ENCODE peak calls at places on chromosomes 3 and 15, in five cellular contexts. One of them, this sample, is unnamed.

GRCh38 chr3:160478338-160478737 is 28.8 kb upstream of the TRIM59 start:
- DNase-seq in left colon: no peak
- DNase-seq in GM12864: no peak
- DNase-seq in HFF-Myc: no peak
- DNase-seq in CD4-positive, CD25-positive, alpha-beta regulatory T cell: no peak
- DNase-seq in this sample: no peak

GRCh38 chr3:30625541-30626438 is 19.4 kb downstream of the TGFBR2 start:
- DNase-seq in left colon: no peak
- DNase-seq in GM12864: no peak
- DNase-seq in HFF-Myc: no peak
- DNase-seq in CD4-positive, CD25-positive, alpha-beta regulatory T cell: no peak
- DNase-seq in this sample: peak

GRCh38 chr15:48641416-48641815 is 4.1 kb downstream of the FBN1 start:
- DNase-seq in left colon: no peak
- DNase-seq in GM12864: no peak
- DNase-seq in HFF-Myc: no peak
- DNase-seq in CD4-positive, CD25-positive, alpha-beta regulatory T cell: no peak
- DNase-seq in this sample: no peak

GRCh38 chr15:88656760-88657221 is 18.0 kb downstream of the ISG20 start:
- DNase-seq in left colon: peak
- DNase-seq in GM12864: peak
- DNase-seq in HFF-Myc: no peak
- DNase-seq in CD4-positive, CD25-positive, alpha-beta regulatory T cell: no peak
- DNase-seq in this sample: no peak

GRCh38 chr3:22555753-22556152 is 647.4 kb upstream of the UBE2E2 start:
- DNase-seq in left colon: no peak
- DNase-seq in GM12864: no peak
- DNase-seq in HFF-Myc: no peak
- DNase-seq in CD4-positive, CD25-positive, alpha-beta regulatory T cell: no peak
- DNase-seq in this sample: no peak

GRCh38 chr3:57910988-57911387 is 97.2 kb upstream of the FLNB start:
- DNase-seq in left colon: no peak
- DNase-seq in GM12864: no peak
- DNase-seq in HFF-Myc: no peak
- DNase-seq in CD4-positive, CD25-positive, alpha-beta regulatory T cell: no peak
- DNase-seq in this sample: no peak

GRCh38 chr15:31338879-31339557 is 12.4 kb downstream of the KLF13 start:
- DNase-seq in left colon: peak
- DNase-seq in GM12864: no peak
- DNase-seq in HFF-Myc: no peak
- DNase-seq in CD4-positive, CD25-positive, alpha-beta regulatory T cell: no peak
- DNase-seq in this sample: no peak

GRCh38 chr15:76903251-76903681 is 1.9 kb downstream of the SCAPER start:
- DNase-seq in left colon: no peak
- DNase-seq in GM12864: no peak
- DNase-seq in HFF-Myc: no peak
- DNase-seq in CD4-positive, CD25-positive, alpha-beta regulatory T cell: no peak
- DNase-seq in this sample: no peak

GRCh38 chr3:125051205-125051604 is 4.6 kb downstream of the HEG1 start:
- DNase-seq in left colon: no peak
- DNase-seq in GM12864: no peak
- DNase-seq in HFF-Myc: no peak
- DNase-seq in CD4-positive, CD25-positive, alpha-beta regulatory T cell: no peak
- DNase-seq in this sample: no peak

GRCh38 chr15:76340198-76340801 is 3.7 kb downstream of the ISL2 start:
- DNase-seq in left colon: peak
- DNase-seq in GM12864: no peak
- DNase-seq in HFF-Myc: no peak
- DNase-seq in CD4-positive, CD25-positive, alpha-beta regulatory T cell: no peak
- DNase-seq in this sample: no peak

GRCh38 chr3:65226287-65226686 is 538.5 kb upstream of the ADAMTS9 start:
- DNase-seq in left colon: no peak
- DNase-seq in GM12864: no peak
- DNase-seq in HFF-Myc: no peak
- DNase-seq in CD4-positive, CD25-positive, alpha-beta regulatory T cell: no peak
- DNase-seq in this sample: no peak

GRCh38 chr3:14146381-14147062 is 21.7 kb downstream of the TMEM43 start:
- DNase-seq in left colon: no peak
- DNase-seq in GM12864: no peak
- DNase-seq in HFF-Myc: no peak
- DNase-seq in CD4-positive, CD25-positive, alpha-beta regulatory T cell: no peak
- DNase-seq in this sample: no peak

GRCh38 chr3:197329382-197329781 is 31.0 kb upstream of the DLG1 start:
- DNase-seq in left colon: no peak
- DNase-seq in GM12864: no peak
- DNase-seq in HFF-Myc: no peak
- DNase-seq in CD4-positive, CD25-positive, alpha-beta regulatory T cell: no peak
- DNase-seq in this sample: no peak

GRCh38 chr3:60240558-60240957 is 1010.7 kb downstream of the FHIT start:
- DNase-seq in left colon: peak
- DNase-seq in GM12864: no peak
- DNase-seq in HFF-Myc: no peak
- DNase-seq in CD4-positive, CD25-positive, alpha-beta regulatory T cell: no peak
- DNase-seq in this sample: no peak

GRCh38 chr15:84863480-84864428 is 20.7 kb upstream of the SLC28A1 start:
- DNase-seq in left colon: no peak
- DNase-seq in GM12864: no peak
- DNase-seq in HFF-Myc: no peak
- DNase-seq in CD4-positive, CD25-positive, alpha-beta regulatory T cell: no peak
- DNase-seq in this sample: no peak

GRCh38 chr15:36951747-36952247 is 148.6 kb downstream of the MEIS2 start:
- DNase-seq in left colon: no peak
- DNase-seq in GM12864: no peak
- DNase-seq in HFF-Myc: peak
- DNase-seq in CD4-positive, CD25-positive, alpha-beta regulatory T cell: no peak
- DNase-seq in this sample: peak

GRCh38 chr3:194035406-194036138 is 100.4 kb upstream of the HES1 start:
- DNase-seq in left colon: peak
- DNase-seq in GM12864: no peak
- DNase-seq in HFF-Myc: no peak
- DNase-seq in CD4-positive, CD25-positive, alpha-beta regulatory T cell: no peak
- DNase-seq in this sample: no peak

GRCh38 chr3:49805367-49805782 is 2.3 kb downstream of the INKA1 start:
- DNase-seq in left colon: peak
- DNase-seq in GM12864: no peak
- DNase-seq in HFF-Myc: peak
- DNase-seq in CD4-positive, CD25-positive, alpha-beta regulatory T cell: no peak
- DNase-seq in this sample: no peak

GRCh38 chr15:74633781-74634180 is 18.1 kb downstream of the CLK3 start:
- DNase-seq in left colon: no peak
- DNase-seq in GM12864: no peak
- DNase-seq in HFF-Myc: no peak
- DNase-seq in CD4-positive, CD25-positive, alpha-beta regulatory T cell: no peak
- DNase-seq in this sample: no peak

GRCh38 chr3:4564928-4565586 is 71.9 kb downstream of the ITPR1 start:
- DNase-seq in left colon: no peak
- DNase-seq in GM12864: no peak
- DNase-seq in HFF-Myc: no peak
- DNase-seq in CD4-positive, CD25-positive, alpha-beta regulatory T cell: no peak
- DNase-seq in this sample: no peak

GRCh38 chr3:81581966-81582599 is 179.4 kb downstream of the GBE1 start:
- DNase-seq in left colon: peak
- DNase-seq in GM12864: no peak
- DNase-seq in HFF-Myc: peak
- DNase-seq in CD4-positive, CD25-positive, alpha-beta regulatory T cell: no peak
- DNase-seq in this sample: no peak

GRCh38 chr3:169478566-169479313 is 184.8 kb downstream of the MECOM start:
- DNase-seq in left colon: no peak
- DNase-seq in GM12864: no peak
- DNase-seq in HFF-Myc: no peak
- DNase-seq in CD4-positive, CD25-positive, alpha-beta regulatory T cell: no peak
- DNase-seq in this sample: peak

GRCh38 chr3:141454906-141455602 is 31.8 kb upstream of the RASA2 start:
- DNase-seq in left colon: no peak
- DNase-seq in GM12864: peak
- DNase-seq in HFF-Myc: peak
- DNase-seq in CD4-positive, CD25-positive, alpha-beta regulatory T cell: peak
- DNase-seq in this sample: peak

GRCh38 chr3:30332196-30333021 is 274.0 kb upstream of the TGFBR2 start:
- DNase-seq in left colon: peak
- DNase-seq in GM12864: no peak
- DNase-seq in HFF-Myc: no peak
- DNase-seq in CD4-positive, CD25-positive, alpha-beta regulatory T cell: no peak
- DNase-seq in this sample: no peak

GRCh38 chr3:123424999-123425386 is 23.9 kb downstream of the ADCY5 start:
- DNase-seq in left colon: no peak
- DNase-seq in GM12864: no peak
- DNase-seq in HFF-Myc: no peak
- DNase-seq in CD4-positive, CD25-positive, alpha-beta regulatory T cell: no peak
- DNase-seq in this sample: no peak

GRCh38 chr3:19293295-19293694 is 145.0 kb downstream of the KCNH8 start:
- DNase-seq in left colon: no peak
- DNase-seq in GM12864: no peak
- DNase-seq in HFF-Myc: no peak
- DNase-seq in CD4-positive, CD25-positive, alpha-beta regulatory T cell: no peak
- DNase-seq in this sample: no peak

GRCh38 chr3:129315386-129315991 is 36.8 kb downstream of the HMCES start:
- DNase-seq in left colon: peak
- DNase-seq in GM12864: no peak
- DNase-seq in HFF-Myc: no peak
- DNase-seq in CD4-positive, CD25-positive, alpha-beta regulatory T cell: no peak
- DNase-seq in this sample: no peak

GRCh38 chr3:56408761-56409196 is 59.5 kb downstream of the ERC2 start:
- DNase-seq in left colon: no peak
- DNase-seq in GM12864: no peak
- DNase-seq in HFF-Myc: no peak
- DNase-seq in CD4-positive, CD25-positive, alpha-beta regulatory T cell: no peak
- DNase-seq in this sample: no peak

GRCh38 chr3:131402391-131403039 is 20.9 kb downstream of the NUDT16 start:
- DNase-seq in left colon: no peak
- DNase-seq in GM12864: no peak
- DNase-seq in HFF-Myc: no peak
- DNase-seq in CD4-positive, CD25-positive, alpha-beta regulatory T cell: no peak
- DNase-seq in this sample: peak

GRCh38 chr15:94027571-94027970 is 203.8 kb upstream of the MCTP2 start:
- DNase-seq in left colon: no peak
- DNase-seq in GM12864: no peak
- DNase-seq in HFF-Myc: no peak
- DNase-seq in CD4-positive, CD25-positive, alpha-beta regulatory T cell: no peak
- DNase-seq in this sample: no peak

GRCh38 chr15:77748078-77749064 is 115.7 kb upstream of the LINGO1 start:
- DNase-seq in left colon: no peak
- DNase-seq in GM12864: no peak
- DNase-seq in HFF-Myc: no peak
- DNase-seq in CD4-positive, CD25-positive, alpha-beta regulatory T cell: no peak
- DNase-seq in this sample: no peak

GRCh38 chr3:157502916-157503620 is at the start of gene VEPH1:
- DNase-seq in left colon: peak
- DNase-seq in GM12864: no peak
- DNase-seq in HFF-Myc: no peak
- DNase-seq in CD4-positive, CD25-positive, alpha-beta regulatory T cell: no peak
- DNase-seq in this sample: no peak

GRCh38 chr15:25670025-25670554 is 193.0 kb downstream of the ATP10A start:
- DNase-seq in left colon: peak
- DNase-seq in GM12864: no peak
- DNase-seq in HFF-Myc: no peak
- DNase-seq in CD4-positive, CD25-positive, alpha-beta regulatory T cell: no peak
- DNase-seq in this sample: no peak

GRCh38 chr3:50242778-50243551 is 7.0 kb downstream of the GNAI2 start:
- DNase-seq in left colon: peak
- DNase-seq in GM12864: no peak
- DNase-seq in HFF-Myc: no peak
- DNase-seq in CD4-positive, CD25-positive, alpha-beta regulatory T cell: peak
- DNase-seq in this sample: no peak

GRCh38 chr15:76217867-76218217 is 93.4 kb downstream of the ETFA start:
- DNase-seq in left colon: no peak
- DNase-seq in GM12864: no peak
- DNase-seq in HFF-Myc: no peak
- DNase-seq in CD4-positive, CD25-positive, alpha-beta regulatory T cell: no peak
- DNase-seq in this sample: no peak

This sample was measured in epithelial cell of prostate.